ENCODE peak calls at places on chromosomes 12 and 14, in seven cellular contexts. L is cardiac fibroblast, B is foreskin fibroblast, V is fibroblast of pulmonary artery, X is GM13976, R is fibroblast of the aortic adventitia, Q is neural crest cell. D is an unnamed sample.

GRCh38 chr12:116532986-116533342 is 26.2 kb upstream of the MAP1LC3B2 start:
- DNase-seq in Q (no peak), R (no peak), X (no peak), B (no peak), V (no peak), L (no peak), D (no peak)

GRCh38 chr12:26658991-26659390 is 174.0 kb downstream of the ITPR2 start:
- DNase-seq in L (peak), Q (no peak), V (peak), R (peak), X (no peak), B (no peak), D (no peak)

GRCh38 chr14:49961270-49962222 is 68.7 kb downstream of the ARF6 start:
- DNase-seq in Q (no peak), X (peak), L (no peak), V (no peak), B (no peak), R (no peak), D (no peak)

GRCh38 chr12:67854351-67854750 is 134.9 kb upstream of the IFNG-AS1 start:
- DNase-seq in X (no peak), L (no peak), Q (no peak), B (no peak), R (peak), V (no peak), D (no peak)

GRCh38 chr12:108126990-108127468 is 2.1 kb upstream of the WSCD2 start:
- DNase-seq in X (no peak), R (no peak), B (no peak), L (no peak), Q (no peak), V (no peak), D (no peak)

GRCh38 chr14:92495041-92495440 is 18.5 kb upstream of the RIN3 start:
- DNase-seq in V (peak), Q (no peak), R (no peak), B (no peak), L (peak), X (no peak), D (no peak)

GRCh38 chr12:121806556-121807308 is 2.9 kb downstream of the SETD1B start:
- DNase-seq in L (peak), R (peak), Q (no peak), X (no peak), B (no peak), V (no peak), D (no peak)

GRCh38 chr12:131009595-131010270 is 56.0 kb downstream of the ADGRD1 start:
- DNase-seq in B (no peak), L (no peak), R (no peak), V (no peak), Q (no peak), X (no peak), D (no peak)

GRCh38 chr12:112001555-112001954 is 11.4 kb downstream of the TMEM116 start:
- DNase-seq in R (peak), L (peak), Q (no peak), V (no peak), B (no peak), X (no peak), D (no peak)

GRCh38 chr12:39620664-39621658 is 1.4 kb upstream of the ABCD2 start:
- DNase-seq in V (peak), Q (no peak), B (no peak), L (no peak), X (peak), R (peak), D (no peak)

GRCh38 chr12:110780448-110780847 is 37.8 kb upstream of the PPP1CC start:
- DNase-seq in B (no peak), L (no peak), X (no peak), Q (no peak), V (no peak), R (no peak), D (no peak)

GRCh38 chr12:53031616-53032015 is 18.2 kb upstream of the TNS2 start:
- DNase-seq in L (no peak), X (no peak), B (no peak), R (no peak), V (no peak), Q (no peak), D (no peak)

GRCh38 chr12:51866762-51867161 is 18.2 kb upstream of the FIGNL2 start:
- DNase-seq in Q (no peak), B (no peak), X (no peak), V (no peak), L (no peak), R (no peak), D (no peak)

GRCh38 chr14:50335989-50336391 is 23.9 kb downstream of the DMAC2L start:
- DNase-seq in L (peak), B (peak), Q (peak), V (peak), X (peak), R (no peak), D (no peak)

GRCh38 chr12:48780381-48781025 is 8.4 kb downstream of the ADCY6 start:
- DNase-seq in Q (no peak), X (no peak), R (no peak), L (no peak), B (no peak), V (no peak), D (no peak)

GRCh38 chr12:22408605-22409004 is 74.1 kb upstream of the ST8SIA1 start:
- DNase-seq in X (no peak), Q (no peak), V (no peak), B (no peak), R (no peak), L (no peak), D (peak)

GRCh38 chr12:76329163-76329562 is 19.1 kb downstream of the BBS10 start:
- DNase-seq in V (peak), B (peak), Q (no peak), X (no peak), L (peak), R (peak), D (no peak)

GRCh38 chr12:104805186-104805585 is 152.9 kb downstream of the SLC41A2 start:
- DNase-seq in Q (no peak), L (peak), V (peak), X (no peak), R (peak), B (peak), D (peak)

GRCh38 chr14:35430459-35431199 is 26.1 kb upstream of the NFKBIA start:
- DNase-seq in R (no peak), B (no peak), Q (no peak), L (no peak), V (no peak), X (no peak), D (no peak)

GRCh38 chr14:66359500-66359899 is 126.7 kb upstream of the CCDC196 start:
- DNase-seq in B (peak), Q (peak), R (peak), L (peak), X (peak), V (peak), D (peak)

GRCh38 chr12:52171950-52172512 is 19.8 kb downstream of the KRT80 start:
- DNase-seq in R (peak), B (no peak), Q (peak), V (no peak), X (no peak), L (no peak), D (no peak)

GRCh38 chr14:34554540-34555250 is 15.2 kb upstream of the EAPP start:
- DNase-seq in L (no peak), V (no peak), B (no peak), R (peak), X (no peak), Q (no peak), D (no peak)

GRCh38 chr14:90632451-90632850 is 183.8 kb downstream of the TTC7B start:
- DNase-seq in X (no peak), L (no peak), V (no peak), Q (no peak), R (no peak), B (no peak), D (peak)

GRCh38 chr14:29016050-29016900 is 249.7 kb downstream of the FOXG1 start:
- DNase-seq in R (peak), Q (peak), V (peak), X (no peak), L (peak), B (peak), D (peak)

GRCh38 chr12:43762596-43762995 is 3.8 kb downstream of the IRAK4 start:
- DNase-seq in B (no peak), Q (no peak), L (no peak), X (no peak), R (no peak), V (no peak), D (no peak)

GRCh38 chr12:25332143-25332542 is 81.4 kb upstream of the KRAS start:
- DNase-seq in X (no peak), B (no peak), V (no peak), R (no peak), Q (no peak), L (no peak), D (no peak)

GRCh38 chr12:57430117-57430930 is 519 bp downstream of the R3HDM2 start:
- DNase-seq in X (no peak), L (peak), R (peak), Q (peak), B (no peak), V (peak), D (no peak)

GRCh38 chr12:58513866-58514265 is 406.4 kb downstream of the LRIG3 start:
- DNase-seq in L (no peak), R (no peak), Q (no peak), V (no peak), B (no peak), X (no peak), D (no peak)

GRCh38 chr14:103555559-103556337 is 6.7 kb downstream of the BAG5 start:
- DNase-seq in L (no peak), R (no peak), V (no peak), B (no peak), Q (no peak), X (no peak), D (no peak)

GRCh38 chr14:95150910-95151309 is 6.4 kb downstream of the DICER1 start:
- DNase-seq in R (no peak), Q (no peak), V (no peak), B (no peak), L (no peak), X (no peak), D (no peak)

GRCh38 chr12:91361864-91362263 is 179.2 kb upstream of the DCN start:
- DNase-seq in L (peak), V (peak), R (peak), X (peak), Q (no peak), B (no peak), D (peak)

GRCh38 chr12:75933136-75933535 is 98.4 kb downstream of the PHLDA1 start:
- DNase-seq in X (no peak), V (peak), Q (no peak), B (peak), L (peak), R (peak), D (peak)

GRCh38 chr12:117427176-117427575 is 65.8 kb upstream of the NOS1 start:
- DNase-seq in V (no peak), R (no peak), L (no peak), Q (no peak), X (no peak), B (no peak), D (no peak)

GRCh38 chr12:56749364-56749763 is 2.8 kb downstream of the PRIM1 start:
- DNase-seq in Q (no peak), X (no peak), V (no peak), R (no peak), B (no peak), L (no peak), D (no peak)

GRCh38 chr12:89040146-89040964 is 311.9 kb downstream of the DUSP6 start:
- DNase-seq in L (peak), X (peak), V (peak), R (peak), Q (no peak), B (no peak), D (no peak)

GRCh38 chr12:95815635-95816212 is 25.2 kb upstream of the NTN4 start:
- DNase-seq in Q (no peak), L (peak), R (peak), B (no peak), V (peak), X (peak), D (no peak)

GRCh38 chr14:23494223-23494622 is 24.7 kb downstream of the NGDN start:
- DNase-seq in Q (no peak), V (peak), R (peak), L (peak), X (no peak), B (no peak), D (no peak)

GRCh38 chr12:98344630-98345029 is 170.8 kb upstream of the TMPO start:
- DNase-seq in L (no peak), X (no peak), V (no peak), Q (no peak), B (no peak), R (no peak), D (no peak)

GRCh38 chr12:120078868-120079267 is 37.7 kb downstream of the RAB35 start:
- DNase-seq in L (no peak), V (no peak), B (no peak), X (no peak), Q (no peak), R (no peak), D (no peak)

GRCh38 chr12:15892645-15893259 is 10.6 kb downstream of the STRAP start:
- DNase-seq in L (no peak), V (no peak), Q (no peak), X (no peak), R (no peak), B (no peak), D (no peak)
- TF ChIP-seq CTCF in L (no peak), V (no peak), Q (peak), X (no peak), R (no peak), B (no peak), D (no peak)

GRCh38 chr12:30820406-30820946 is 65.7 kb upstream of the CAPRIN2 start:
- DNase-seq in Q (no peak), B (no peak), V (no peak), R (no peak), L (no peak), X (no peak), D (no peak)

GRCh38 chr12:30823764-30824163 is 69.0 kb upstream of the CAPRIN2 start:
- DNase-seq in B (no peak), R (no peak), L (no peak), Q (no peak), X (no peak), V (no peak), D (no peak)

GRCh38 chr12:30823140-30823669 is 68.5 kb upstream of the CAPRIN2 start:
- DNase-seq in X (peak), Q (peak), R (peak), V (no peak), L (peak), B (no peak), D (no peak)

GRCh38 chr12:30824311-30824710 is 69.6 kb upstream of the CAPRIN2 start:
- DNase-seq in L (no peak), R (no peak), X (no peak), B (no peak), Q (no peak), V (no peak), D (no peak)

GRCh38 chr12:30822385-30823139 is 67.8 kb upstream of the CAPRIN2 start:
- DNase-seq in R (peak), B (peak), L (peak), X (peak), Q (peak), V (peak), D (no peak)
- TF ChIP-seq CTCF in R (no peak), B (no peak), L (no peak), X (no peak), Q (peak), V (no peak), D (no peak)

GRCh38 chr12:12748051-12748450 is 30.9 kb downstream of the CDKN1B start:
- DNase-seq in X (no peak), Q (no peak), L (no peak), R (no peak), B (no peak), V (no peak), D (no peak)

GRCh38 chr12:12749433-12749832 is 32.3 kb downstream of the CDKN1B start:
- DNase-seq in V (no peak), B (no peak), R (peak), Q (no peak), X (no peak), L (peak), D (no peak)

GRCh38 chr12:12744556-12745305 is 27.6 kb downstream of the CDKN1B start:
- DNase-seq in B (no peak), X (no peak), V (no peak), L (no peak), R (peak), Q (no peak), D (no peak)

GRCh38 chr12:12745576-12746211 is 28.5 kb downstream of the CDKN1B start:
- DNase-seq in X (no peak), Q (no peak), V (no peak), R (no peak), L (no peak), B (no peak), D (no peak)

GRCh38 chr12:12747281-12747680 is 30.1 kb downstream of the CDKN1B start:
- DNase-seq in X (no peak), B (no peak), Q (no peak), V (peak), R (no peak), L (peak), D (no peak)
- TF ChIP-seq CTCF in X (no peak), B (no peak), Q (no peak), V (no peak), R (no peak), L (no peak), D (no peak)

DNA sequence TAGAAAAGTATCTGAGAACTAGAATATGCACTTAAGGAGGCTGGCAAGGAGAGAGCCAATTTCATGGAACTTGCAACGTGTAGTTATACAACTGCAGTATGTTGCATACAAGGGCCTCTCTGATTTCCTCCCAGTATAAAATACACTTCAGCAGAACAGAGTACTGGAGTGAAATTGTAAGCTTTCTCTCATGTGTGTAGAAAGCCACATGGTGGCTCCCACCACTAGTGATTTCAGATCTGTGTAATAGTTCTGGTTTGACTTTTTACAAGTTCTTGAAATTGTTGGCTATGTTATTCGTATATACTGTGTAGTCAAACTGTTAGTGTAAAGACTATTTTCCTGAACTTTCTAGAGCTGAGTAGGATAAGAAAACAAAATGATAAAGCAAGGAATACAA is 16.4 kb upstream of the LMO3 start:
- DNase-seq in Q (no peak), B (no peak), X (no peak), V (no peak), R (no peak), L (no peak), D (no peak)
- TF ChIP-seq CTCF in Q (no peak), B (no peak), X (peak), V (no peak), R (no peak), L (no peak), D (no peak)

GRCh38 chr14:99749142-99749541 is 44.1 kb upstream of the EML1 start:
- DNase-seq in L (no peak), B (no peak), V (no peak), X (no peak), Q (no peak), R (no peak), D (no peak)
- TF ChIP-seq CTCF in L (peak), B (no peak), V (peak), X (no peak), Q (peak), R (peak), D (peak)

GRCh38 chr14:93733231-93733630 is 55.1 kb downstream of the PRIMA1 start:
- DNase-seq in B (no peak), V (no peak), X (no peak), Q (no peak), L (no peak), R (no peak), D (no peak)

GRCh38 chr14:93734961-93735360 is 53.3 kb downstream of the PRIMA1 start:
- DNase-seq in Q (no peak), V (no peak), R (no peak), X (no peak), B (no peak), L (no peak), D (no peak)

GRCh38 chr14:93733646-93734045 is 54.6 kb downstream of the PRIMA1 start:
- DNase-seq in R (no peak), V (no peak), L (no peak), B (no peak), Q (no peak), X (no peak), D (no peak)

GRCh38 chr14:93732524-93732923 is 55.8 kb downstream of the PRIMA1 start:
- DNase-seq in X (no peak), B (no peak), R (no peak), V (no peak), L (no peak), Q (no peak), D (no peak)

GRCh38 chr14:93734086-93734822 is 54.0 kb downstream of the PRIMA1 start:
- DNase-seq in R (no peak), Q (no peak), X (no peak), V (no peak), L (no peak), B (no peak), D (no peak)
- TF ChIP-seq CTCF in R (no peak), Q (no peak), X (no peak), V (no peak), L (no peak), B (no peak), D (no peak)

DNA sequence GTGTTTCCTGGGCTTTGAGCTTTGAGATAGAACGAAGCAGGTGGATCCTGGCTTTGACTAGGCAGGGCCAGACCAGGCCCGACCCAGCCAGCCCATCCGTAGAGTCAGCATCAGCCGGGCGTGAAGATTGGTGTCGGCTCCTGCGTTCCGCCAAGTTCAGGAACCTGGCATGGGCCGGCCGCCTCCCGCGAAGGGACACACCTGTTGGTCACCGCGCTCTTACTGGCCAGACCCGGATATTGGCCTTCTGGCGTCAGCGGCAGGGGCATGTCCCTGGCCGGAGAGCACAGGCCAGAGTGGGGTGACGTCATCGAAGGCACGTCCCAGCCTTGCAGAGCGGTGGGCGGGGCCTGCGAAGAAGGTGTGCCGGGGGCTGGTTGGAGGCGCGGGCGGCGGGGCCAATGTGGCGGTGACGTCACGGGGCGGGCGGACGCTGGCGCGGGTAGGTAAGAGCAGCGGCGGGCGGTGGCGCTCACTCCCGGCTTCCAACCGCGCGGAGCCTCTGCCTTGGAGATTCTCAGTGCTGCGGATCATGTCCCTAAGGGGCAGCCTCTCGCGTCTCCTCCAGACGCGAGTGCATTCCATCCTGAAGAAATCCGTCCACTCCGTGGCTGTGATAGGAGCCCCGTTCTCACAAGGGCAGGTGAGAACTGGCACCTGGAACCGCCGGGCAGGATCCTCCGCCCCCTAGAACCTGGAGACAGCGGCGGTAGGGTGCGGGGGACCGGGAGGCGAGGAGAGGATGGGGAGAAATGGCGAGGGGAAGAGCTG is at the start of gene ARG2:
- DNase-seq in L (peak), X (peak), R (peak), B (peak), Q (peak), V (peak), D (peak)
- TF ChIP-seq CTCF in L (no peak), X (peak), R (no peak), B (no peak), Q (peak), V (no peak), D (no peak)